ENCODE peak calls at places on chromosomes 1 and 21, in eight cellular contexts. One of them, this sample, is unnamed.

GRCh38 chr1:177864530-177865305 is 105.1 kb downstream of the SEC16B start:
- DNase-seq in mammary epithelial cell: no peak
- DNase-seq in AG04449: no peak
- DNase-seq in cardiac fibroblast: no peak
- DNase-seq in astrocyte of the spinal cord: no peak
- DNase-seq in PC-9: no peak
- DNase-seq in tibial nerve: no peak
- DNase-seq in transverse colon: no peak
- DNase-seq in this sample: no peak

GRCh38 chr1:236284291-236284711 is 2.5 kb upstream of the ERO1B start:
- DNase-seq in mammary epithelial cell: no peak
- DNase-seq in AG04449: no peak
- DNase-seq in cardiac fibroblast: no peak
- DNase-seq in astrocyte of the spinal cord: no peak
- DNase-seq in PC-9: no peak
- DNase-seq in tibial nerve: no peak
- DNase-seq in transverse colon: no peak
- DNase-seq in this sample: no peak

GRCh38 chr1:89350298-89350697 is 13.6 kb upstream of the GBP6 start:
- DNase-seq in mammary epithelial cell: no peak
- DNase-seq in AG04449: no peak
- DNase-seq in cardiac fibroblast: no peak
- DNase-seq in astrocyte of the spinal cord: no peak
- DNase-seq in PC-9: no peak
- DNase-seq in tibial nerve: no peak
- DNase-seq in transverse colon: no peak
- DNase-seq in this sample: no peak

GRCh38 chr21:44018127-44018526 is 6.0 kb downstream of the TRAPPC10 start:
- DNase-seq in mammary epithelial cell: no peak
- DNase-seq in AG04449: no peak
- DNase-seq in cardiac fibroblast: no peak
- DNase-seq in astrocyte of the spinal cord: no peak
- DNase-seq in PC-9: no peak
- DNase-seq in tibial nerve: no peak
- DNase-seq in transverse colon: no peak
- DNase-seq in this sample: no peak

GRCh38 chr1:110948038-110948810 is 15.5 kb downstream of the LRIF1 start:
- DNase-seq in mammary epithelial cell: peak; percentile 32
- DNase-seq in AG04449: no peak
- DNase-seq in cardiac fibroblast: peak; percentile 2
- DNase-seq in astrocyte of the spinal cord: peak; percentile 26
- DNase-seq in PC-9: no peak
- DNase-seq in tibial nerve: no peak
- DNase-seq in transverse colon: no peak
- DNase-seq in this sample: no peak

GRCh38 chr21:45017376-45017960 is 56.9 kb upstream of the ADARB1 start:
- DNase-seq in mammary epithelial cell: no peak
- DNase-seq in AG04449: no peak
- DNase-seq in cardiac fibroblast: no peak
- DNase-seq in astrocyte of the spinal cord: no peak
- DNase-seq in PC-9: no peak
- DNase-seq in tibial nerve: no peak
- DNase-seq in transverse colon: peak; percentile 5
- DNase-seq in this sample: no peak

GRCh38 chr1:18134324-18135046 is 26.9 kb downstream of the IGSF21 start:
- DNase-seq in mammary epithelial cell: no peak
- DNase-seq in AG04449: no peak
- DNase-seq in cardiac fibroblast: no peak
- DNase-seq in astrocyte of the spinal cord: no peak
- DNase-seq in PC-9: no peak
- DNase-seq in tibial nerve: no peak
- DNase-seq in transverse colon: no peak
- DNase-seq in this sample: no peak

GRCh38 chr1:58592521-58593134 is 15.6 kb upstream of the TACSTD2 start:
- DNase-seq in mammary epithelial cell: peak; percentile 94
- DNase-seq in AG04449: peak; percentile 75
- DNase-seq in cardiac fibroblast: peak; percentile 92
- DNase-seq in astrocyte of the spinal cord: peak; percentile 85
- DNase-seq in PC-9: peak; percentile 94
- DNase-seq in tibial nerve: no peak
- DNase-seq in transverse colon: no peak
- DNase-seq in this sample: peak; percentile 46

GRCh38 chr1:18934205-18935000 is 22.1 kb downstream of the IFFO2 start:
- DNase-seq in mammary epithelial cell: no peak
- DNase-seq in AG04449: no peak
- DNase-seq in cardiac fibroblast: no peak
- DNase-seq in astrocyte of the spinal cord: no peak
- DNase-seq in PC-9: no peak
- DNase-seq in tibial nerve: no peak
- DNase-seq in transverse colon: no peak
- DNase-seq in this sample: no peak

GRCh38 chr21:43334214-43334958 is 92.5 kb downstream of the SIK1 start:
- DNase-seq in mammary epithelial cell: no peak
- DNase-seq in AG04449: no peak
- DNase-seq in cardiac fibroblast: no peak
- DNase-seq in astrocyte of the spinal cord: no peak
- DNase-seq in PC-9: no peak
- DNase-seq in tibial nerve: no peak
- DNase-seq in transverse colon: no peak
- DNase-seq in this sample: no peak

GRCh38 chr1:202149566-202149965 is 5.0 kb upstream of the ARL8A start:
- DNase-seq in mammary epithelial cell: no peak
- DNase-seq in AG04449: no peak
- DNase-seq in cardiac fibroblast: peak; percentile 42
- DNase-seq in astrocyte of the spinal cord: no peak
- DNase-seq in PC-9: no peak
- DNase-seq in tibial nerve: no peak
- DNase-seq in transverse colon: no peak
- DNase-seq in this sample: no peak

GRCh38 chr1:3135746-3136455 is 66.9 kb downstream of the PRDM16 start:
- DNase-seq in mammary epithelial cell: no peak
- DNase-seq in AG04449: no peak
- DNase-seq in cardiac fibroblast: no peak
- DNase-seq in astrocyte of the spinal cord: no peak
- DNase-seq in PC-9: no peak
- DNase-seq in tibial nerve: no peak
- DNase-seq in transverse colon: no peak
- DNase-seq in this sample: no peak

GRCh38 chr1:64186138-64186897 is 17.1 kb upstream of the UBE2U start:
- DNase-seq in mammary epithelial cell: no peak
- DNase-seq in AG04449: no peak
- DNase-seq in cardiac fibroblast: no peak
- DNase-seq in astrocyte of the spinal cord: no peak
- DNase-seq in PC-9: no peak
- DNase-seq in tibial nerve: no peak
- DNase-seq in transverse colon: no peak
- DNase-seq in this sample: no peak

GRCh38 chr1:230753191-230753585 is 6.0 kb downstream of the CAPN9 start:
- DNase-seq in mammary epithelial cell: no peak
- DNase-seq in AG04449: no peak
- DNase-seq in cardiac fibroblast: no peak
- DNase-seq in astrocyte of the spinal cord: no peak
- DNase-seq in PC-9: no peak
- DNase-seq in tibial nerve: no peak
- DNase-seq in transverse colon: no peak
- DNase-seq in this sample: no peak

GRCh38 chr1:94542088-94542671 is 621 bp upstream of the F3 start:
- DNase-seq in mammary epithelial cell: peak; percentile 36
- DNase-seq in AG04449: no peak
- DNase-seq in cardiac fibroblast: peak; percentile 34
- DNase-seq in astrocyte of the spinal cord: peak; percentile 39
- DNase-seq in PC-9: no peak
- DNase-seq in tibial nerve: peak; percentile 50
- DNase-seq in transverse colon: peak; percentile 55
- DNase-seq in this sample: peak; percentile 28

GRCh38 chr1:227869281-227869842 is 53.9 kb downstream of the PRSS38 start:
- DNase-seq in mammary epithelial cell: no peak
- DNase-seq in AG04449: no peak
- DNase-seq in cardiac fibroblast: no peak
- DNase-seq in astrocyte of the spinal cord: no peak
- DNase-seq in PC-9: no peak
- DNase-seq in tibial nerve: no peak
- DNase-seq in transverse colon: no peak
- DNase-seq in this sample: no peak

GRCh38 chr1:187922255-187922654 is 1093.5 kb downstream of the PLA2G4A start:
- DNase-seq in mammary epithelial cell: no peak
- DNase-seq in AG04449: no peak
- DNase-seq in cardiac fibroblast: no peak
- DNase-seq in astrocyte of the spinal cord: no peak
- DNase-seq in PC-9: no peak
- DNase-seq in tibial nerve: no peak
- DNase-seq in transverse colon: no peak
- DNase-seq in this sample: no peak

GRCh38 chr1:19315378-19316206 is 3.5 kb downstream of the SLC66A1 start:
- DNase-seq in mammary epithelial cell: peak; percentile 23
- DNase-seq in AG04449: no peak
- DNase-seq in cardiac fibroblast: peak; percentile 42
- DNase-seq in astrocyte of the spinal cord: no peak
- DNase-seq in PC-9: no peak
- DNase-seq in tibial nerve: no peak
- DNase-seq in transverse colon: no peak
- DNase-seq in this sample: no peak

GRCh38 chr1:224447251-224447650 is 12.7 kb upstream of the WDR26 start:
- DNase-seq in mammary epithelial cell: peak; percentile 61
- DNase-seq in AG04449: no peak
- DNase-seq in cardiac fibroblast: peak; percentile 83
- DNase-seq in astrocyte of the spinal cord: peak; percentile 75
- DNase-seq in PC-9: no peak
- DNase-seq in tibial nerve: no peak
- DNase-seq in transverse colon: no peak
- DNase-seq in this sample: no peak

GRCh38 chr1:228015276-228016180 is 8.7 kb downstream of the WNT3A start:
- DNase-seq in mammary epithelial cell: peak; percentile 32
- DNase-seq in AG04449: no peak
- DNase-seq in cardiac fibroblast: peak; percentile 48
- DNase-seq in astrocyte of the spinal cord: no peak
- DNase-seq in PC-9: peak; percentile 55
- DNase-seq in tibial nerve: no peak
- DNase-seq in transverse colon: no peak
- DNase-seq in this sample: no peak

GRCh38 chr21:34133802-34134201 is 60.4 kb downstream of the MRPS6 start:
- DNase-seq in mammary epithelial cell: no peak
- DNase-seq in AG04449: no peak
- DNase-seq in cardiac fibroblast: no peak
- DNase-seq in astrocyte of the spinal cord: no peak
- DNase-seq in PC-9: no peak
- DNase-seq in tibial nerve: no peak
- DNase-seq in transverse colon: no peak
- DNase-seq in this sample: no peak
- TF ChIP-seq CTCF in mammary epithelial cell: peak; percentile 28
- TF ChIP-seq CTCF in AG04449: no peak
- TF ChIP-seq CTCF in cardiac fibroblast: peak; percentile 26
- TF ChIP-seq CTCF in astrocyte of the spinal cord: peak; percentile 31
- TF ChIP-seq CTCF in PC-9: peak; percentile 34
- TF ChIP-seq CTCF in tibial nerve: no peak
- TF ChIP-seq CTCF in transverse colon: no peak
- TF ChIP-seq CTCF in this sample: peak; percentile 34

GRCh38 chr1:246906833-246907232 is 24.9 kb downstream of the AHCTF1 start:
- DNase-seq in mammary epithelial cell: no peak
- DNase-seq in AG04449: no peak
- DNase-seq in cardiac fibroblast: no peak
- DNase-seq in astrocyte of the spinal cord: no peak
- DNase-seq in PC-9: no peak
- DNase-seq in tibial nerve: no peak
- DNase-seq in transverse colon: no peak
- DNase-seq in this sample: no peak

GRCh38 chr1:246901874-246902273 is 29.9 kb downstream of the AHCTF1 start:
- DNase-seq in mammary epithelial cell: no peak
- DNase-seq in AG04449: no peak
- DNase-seq in cardiac fibroblast: no peak
- DNase-seq in astrocyte of the spinal cord: no peak
- DNase-seq in PC-9: no peak
- DNase-seq in tibial nerve: no peak
- DNase-seq in transverse colon: no peak
- DNase-seq in this sample: no peak

GRCh38 chr1:246907472-246907871 is 24.3 kb downstream of the AHCTF1 start:
- DNase-seq in mammary epithelial cell: peak; percentile 5
- DNase-seq in AG04449: no peak
- DNase-seq in cardiac fibroblast: peak; percentile 79
- DNase-seq in astrocyte of the spinal cord: peak; percentile 62
- DNase-seq in PC-9: no peak
- DNase-seq in tibial nerve: no peak
- DNase-seq in transverse colon: peak; percentile 20
- DNase-seq in this sample: no peak
- TF ChIP-seq CTCF in mammary epithelial cell: peak; percentile 3
- TF ChIP-seq CTCF in AG04449: peak; percentile 38
- TF ChIP-seq CTCF in cardiac fibroblast: peak; percentile 53
- TF ChIP-seq CTCF in astrocyte of the spinal cord: peak; percentile 52
- TF ChIP-seq CTCF in PC-9: no peak
- TF ChIP-seq CTCF in tibial nerve: no peak
- TF ChIP-seq CTCF in transverse colon: peak; percentile 34
- TF ChIP-seq CTCF in this sample: peak; percentile 31

DNA sequence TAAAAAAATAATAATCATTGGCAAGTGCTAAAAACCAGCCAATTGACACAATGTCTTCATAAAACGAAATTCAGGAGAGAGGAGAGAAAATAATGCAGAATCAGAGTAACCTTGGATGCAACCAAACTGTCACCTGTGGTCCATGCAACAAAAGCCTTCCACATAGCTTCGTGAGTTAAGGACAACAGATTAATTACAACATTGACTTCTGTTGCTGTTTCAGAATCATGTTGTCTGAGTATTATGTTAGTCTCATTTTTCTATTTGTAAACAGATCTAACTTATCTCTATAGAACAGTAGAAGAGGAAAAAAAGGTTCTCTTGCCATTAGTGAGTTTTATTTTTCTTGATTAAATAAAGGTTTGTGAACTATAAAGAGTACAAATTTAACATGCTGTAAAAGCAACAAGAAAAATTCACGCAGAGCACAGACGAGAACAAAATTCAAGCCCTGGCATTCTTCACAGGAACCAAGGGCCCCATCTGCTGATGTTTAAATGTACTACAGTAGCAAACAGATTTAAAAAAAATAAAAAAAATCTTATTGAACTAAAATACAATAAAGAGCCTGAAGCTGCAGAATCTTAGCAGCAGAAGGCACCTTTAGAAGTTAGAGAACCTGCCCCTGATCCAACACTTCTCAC is 381.1 kb upstream of the PKN2 start:
- DNase-seq in mammary epithelial cell: no peak
- DNase-seq in AG04449: peak; percentile 17
- DNase-seq in cardiac fibroblast: peak; percentile 56
- DNase-seq in astrocyte of the spinal cord: peak; percentile 50
- DNase-seq in PC-9: no peak
- DNase-seq in tibial nerve: no peak
- DNase-seq in transverse colon: no peak
- DNase-seq in this sample: peak; percentile 8
- TF ChIP-seq CTCF in mammary epithelial cell: no peak
- TF ChIP-seq CTCF in AG04449: peak; percentile 25
- TF ChIP-seq CTCF in cardiac fibroblast: peak; percentile 21
- TF ChIP-seq CTCF in astrocyte of the spinal cord: peak; percentile 42
- TF ChIP-seq CTCF in PC-9: peak; percentile 77
- TF ChIP-seq CTCF in tibial nerve: peak; percentile 41
- TF ChIP-seq CTCF in transverse colon: no peak
- TF ChIP-seq CTCF in this sample: peak; percentile 47

DNA sequence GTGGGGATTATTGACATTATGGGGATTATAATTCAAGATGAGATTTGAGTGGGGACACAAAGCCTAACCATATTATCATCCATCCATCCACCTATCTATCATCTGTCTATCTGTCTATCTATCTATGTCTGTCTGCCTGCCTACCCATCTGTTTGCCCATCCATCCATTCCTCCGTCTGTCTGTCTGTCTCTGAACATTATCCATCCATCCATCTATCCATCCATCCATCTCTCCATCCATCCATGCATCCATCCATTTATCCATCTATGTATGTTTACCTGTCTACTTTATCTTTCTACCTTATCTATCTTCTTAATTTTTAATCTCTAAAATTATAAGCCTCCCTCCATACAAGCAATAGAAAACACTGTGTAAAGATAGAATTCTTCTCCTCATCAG is 47.4 kb downstream of the SH3BGR start:
- DNase-seq in mammary epithelial cell: no peak
- DNase-seq in AG04449: no peak
- DNase-seq in cardiac fibroblast: no peak
- DNase-seq in astrocyte of the spinal cord: no peak
- DNase-seq in PC-9: no peak
- DNase-seq in tibial nerve: no peak
- DNase-seq in transverse colon: no peak
- DNase-seq in this sample: no peak
- TF ChIP-seq CTCF in mammary epithelial cell: no peak
- TF ChIP-seq CTCF in AG04449: no peak
- TF ChIP-seq CTCF in cardiac fibroblast: no peak
- TF ChIP-seq CTCF in astrocyte of the spinal cord: no peak
- TF ChIP-seq CTCF in PC-9: no peak
- TF ChIP-seq CTCF in tibial nerve: no peak
- TF ChIP-seq CTCF in transverse colon: no peak
- TF ChIP-seq CTCF in this sample: no peak

This sample was measured in nephron progenitor cell.